ENCODE peak calls at places on chromosomes 2 and 18, in five cellular contexts. R is endothelial cell, W is RWPE1, D is B cell, P is dorsolateral prefrontal cortex. Z is an unnamed sample.
A peak's percentile ranks its signal among the peaks of the same experiment; 100 is the strongest.

GRCh38 chr2:86025976-86026743 is 79.5 kb downstream of the POLR1A start:
- DNase-seq in R (no peak), W (no peak), D (no peak), P (peak; percentile 29), Z (peak; percentile 7)

GRCh38 chr2:180679693-180680092 is 300.7 kb upstream of the UBE2E3 start:
- DNase-seq in R (peak; percentile 18), W (no peak), D (no peak), P (no peak), Z (no peak)

GRCh38 chr18:6203791-6204190 is 210.9 kb downstream of the L3MBTL4 start:
- DNase-seq in R (no peak), W (no peak), D (no peak), P (no peak), Z (no peak)

GRCh38 chr2:141348481-141348880 is 782.3 kb downstream of the LRP1B start:
- DNase-seq in R (no peak), W (no peak), D (no peak), P (no peak), Z (no peak)

GRCh38 chr2:31386648-31387047 is 27.9 kb downstream of the XDH start:
- DNase-seq in R (no peak), W (no peak), D (no peak), P (no peak), Z (no peak)

GRCh38 chr2:99974275-99974674 is 168.1 kb downstream of the AFF3 start:
- DNase-seq in R (no peak), W (peak; percentile 39), D (no peak), P (no peak), Z (no peak)

GRCh38 chr2:46332686-46333281 is 35.6 kb downstream of the EPAS1 start:
- DNase-seq in R (no peak), W (peak; percentile 92), D (no peak), P (no peak), Z (no peak)

GRCh38 chr2:237726401-237726830 is 72.2 kb upstream of the RBM44 start:
- DNase-seq in R (no peak), W (no peak), D (no peak), P (no peak), Z (no peak)

GRCh38 chr2:82027901-82028570 is 1723.5 kb upstream of the LRRTM1 start:
- DNase-seq in R (no peak), W (no peak), D (no peak), P (no peak), Z (no peak)

GRCh38 chr2:49490710-49491109 is 336.4 kb upstream of the FSHR start:
- DNase-seq in R (peak; percentile 62), W (no peak), D (no peak), P (no peak), Z (no peak)

GRCh38 chr2:127884436-127884835 is 1.3 kb downstream of the AMMECR1L start:
- DNase-seq in R (no peak), W (no peak), D (no peak), P (no peak), Z (no peak)

GRCh38 chr2:109525836-109526235 is 87.9 kb downstream of the SEPTIN10 start:
- DNase-seq in R (no peak), W (no peak), D (no peak), P (no peak), Z (no peak)

GRCh38 chr18:44700652-44701051 is 20.0 kb downstream of the SETBP1 start:
- DNase-seq in R (no peak), W (no peak), D (peak; percentile 70), P (no peak), Z (no peak)

GRCh38 chr2:173151671-173152398 is 76.2 kb downstream of the MAP3K20 start:
- DNase-seq in R (no peak), W (peak; percentile 75), D (no peak), P (no peak), Z (no peak)

GRCh38 chr18:23138470-23138869 is 3.2 kb downstream of the CABLES1 start:
- DNase-seq in R (no peak), W (no peak), D (no peak), P (no peak), Z (no peak)

GRCh38 chr2:102336502-102336945 is 19.1 kb upstream of the IL18R1 start:
- DNase-seq in R (no peak), W (peak; percentile 39), D (no peak), P (no peak), Z (no peak)

GRCh38 chr2:238939074-238939473 is 91.2 kb downstream of the TWIST2 start:
- DNase-seq in R (no peak), W (no peak), D (no peak), P (no peak), Z (peak; percentile 20)

GRCh38 chr2:16121231-16121985 is 181.1 kb downstream of the MYCN start:
- DNase-seq in R (no peak), W (no peak), D (no peak), P (no peak), Z (no peak)

GRCh38 chr2:175903384-175903936 is 98.6 kb downstream of the LNPK start:
- DNase-seq in R (no peak), W (no peak), D (no peak), P (no peak), Z (no peak)

GRCh38 chr18:78634061-78634696 is 345.4 kb upstream of the SALL3 start:
- DNase-seq in R (no peak), W (no peak), D (no peak), P (no peak), Z (no peak)

GRCh38 chr2:111705206-111705605 is 178.8 kb downstream of the ANAPC1 start:
- DNase-seq in R (no peak), W (no peak), D (peak; percentile 57), P (no peak), Z (no peak)

GRCh38 chr2:6356127-6356761 is 509.5 kb downstream of the CMPK2 start:
- DNase-seq in R (no peak), W (no peak), D (no peak), P (no peak), Z (no peak)

GRCh38 chr2:235278771-235279355 is 215.0 kb upstream of the AGAP1 start:
- DNase-seq in R (no peak), W (no peak), D (no peak), P (no peak), Z (no peak)

GRCh38 chr18:49857708-49858107 is 44.4 kb upstream of the ACAA2 start:
- DNase-seq in R (no peak), W (no peak), D (no peak), P (no peak), Z (no peak)
- TF ChIP-seq CTCF in R (no peak), W (no peak), D (no peak), P (no peak), Z (no peak)

GRCh38 chr18:31101148-31102019 is 837 bp downstream of the DSC2 start:
- DNase-seq in R (peak; percentile 64), W (no peak), D (no peak), P (peak; percentile 64), Z (no peak)
- TF ChIP-seq CTCF in R (peak; percentile 16), W (peak; percentile 29), D (no peak), P (no peak), Z (no peak)

GRCh38 chr18:7233398-7233797 is 2.5 kb downstream of the LRRC30 start:
- DNase-seq in R (no peak), W (no peak), D (no peak), P (no peak), Z (no peak)
- TF ChIP-seq CTCF in R (no peak), W (no peak), D (no peak), P (no peak), Z (no peak)

GRCh38 chr2:88187927-88188326 is 17.8 kb downstream of the THNSL2 start:
- DNase-seq in R (no peak), W (no peak), D (no peak), P (no peak), Z (no peak)
- TF ChIP-seq CTCF in R (peak; percentile 39), W (no peak), D (no peak), P (no peak), Z (no peak)

GRCh38 chr2:195392446-195393336 is 264.3 kb upstream of the SLC39A10 start:
- DNase-seq in R (no peak), W (no peak), D (no peak), P (no peak), Z (no peak)

GRCh38 chr2:195390686-195391085 is 266.3 kb upstream of the SLC39A10 start:
- DNase-seq in R (no peak), W (no peak), D (no peak), P (no peak), Z (no peak)

GRCh38 chr2:195395351-195395750 is 261.7 kb upstream of the SLC39A10 start:
- DNase-seq in R (no peak), W (no peak), D (no peak), P (no peak), Z (no peak)

DNA sequence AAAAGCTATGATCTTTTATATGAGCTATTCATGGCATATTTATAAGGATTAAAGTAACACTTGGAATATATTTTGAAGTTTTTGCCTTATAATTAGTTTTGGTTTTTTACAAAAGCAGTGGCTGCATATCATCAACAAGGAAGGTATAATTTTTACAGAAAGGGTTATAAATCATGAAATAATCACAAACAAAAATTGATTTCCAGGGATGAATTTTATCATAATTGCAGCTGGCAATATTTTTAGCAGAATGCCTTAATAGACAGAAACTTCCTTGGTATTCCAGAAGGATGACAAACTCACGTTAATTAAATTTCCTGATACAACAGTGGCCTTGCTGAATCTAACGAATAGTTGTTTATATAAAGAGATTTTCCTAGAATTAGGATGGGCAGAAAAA is 260.5 kb upstream of the SLC39A10 start:
- DNase-seq in R (no peak), W (no peak), D (no peak), P (no peak), Z (no peak)
- TF ChIP-seq CTCF in R (no peak), W (no peak), D (no peak), P (no peak), Z (no peak)

Z was measured in omental fat pad.